ENCODE peak calls at places on chromosome 18, in six cellular contexts. Q, D, L, Y, M and R are unnamed samples.

GRCh38 chr18:32378705-32379104 is 92.0 kb downstream of the GAREM1 start:
- DNase-seq in Q (no peak), D (no peak), L (peak; percentile 61), Y (no peak), M (peak; percentile 44), R (no peak)

GRCh38 chr18:3345885-3346284 is 84.0 kb downstream of the MYL12B start:
- DNase-seq in Q (no peak), D (no peak), L (no peak), Y (no peak), M (no peak), R (no peak)

GRCh38 chr18:79917351-79918088 is 33.9 kb downstream of the SLC66A2 start:
- DNase-seq in Q (no peak), D (no peak), L (no peak), Y (no peak), M (no peak), R (no peak)

GRCh38 chr18:36638224-36638623 is 190.6 kb downstream of the TPGS2 start:
- DNase-seq in Q (no peak), D (no peak), L (no peak), Y (no peak), M (no peak), R (no peak)

GRCh38 chr18:71665131-71665530 is 879.0 kb downstream of the CBLN2 start:
- DNase-seq in Q (no peak), D (no peak), L (no peak), Y (no peak), M (peak; percentile 67), R (no peak)

GRCh38 chr18:331231-331771 is 63.5 kb upstream of the THOC1 start:
- DNase-seq in Q (no peak), D (no peak), L (no peak), Y (no peak), M (peak; percentile 78), R (no peak)

GRCh38 chr18:39604836-39605235 is 2039.2 kb upstream of the CELF4 start:
- DNase-seq in Q (no peak), D (no peak), L (no peak), Y (no peak), M (peak; percentile 56), R (peak; percentile 72)

GRCh38 chr18:68735498-68736343 is 20.8 kb upstream of the TMX3 start:
- DNase-seq in Q (no peak), D (no peak), L (peak; percentile 52), Y (no peak), M (peak; percentile 50), R (peak; percentile 40)

GRCh38 chr18:46253498-46253897 is 149.3 kb downstream of the HAUS1 start:
- DNase-seq in Q (no peak), D (no peak), L (no peak), Y (no peak), M (peak; percentile 46), R (peak; percentile 58)

GRCh38 chr18:809985-810642 is 1.9 kb downstream of the YES1 start:
- DNase-seq in Q (no peak), D (no peak), L (no peak), Y (no peak), M (no peak), R (no peak)

GRCh38 chr18:46343940-46344372 is 239.8 kb downstream of the HAUS1 start:
- DNase-seq in Q (no peak), D (no peak), L (peak; percentile 52), Y (no peak), M (no peak), R (no peak)

GRCh38 chr18:35083174-35083712 is 42.0 kb downstream of the MAPRE2 start:
- DNase-seq in Q (no peak), D (no peak), L (no peak), Y (no peak), M (no peak), R (peak; percentile 48)

GRCh38 chr18:13406770-13407169 is 188.2 kb downstream of the LDLRAD4 start:
- DNase-seq in Q (no peak), D (no peak), L (no peak), Y (no peak), M (no peak), R (no peak)

GRCh38 chr18:32362484-32362883 is 108.2 kb downstream of the GAREM1 start:
- DNase-seq in Q (no peak), D (no peak), L (no peak), Y (no peak), M (no peak), R (no peak)

GRCh38 chr18:68839701-68840100 is 41.8 kb downstream of the CCDC102B start:
- DNase-seq in Q (no peak), D (no peak), L (no peak), Y (no peak), M (peak; percentile 49), R (no peak)

GRCh38 chr18:37536646-37537045 is 29.0 kb downstream of the CELF4 start:
- DNase-seq in Q (no peak), D (no peak), L (no peak), Y (no peak), M (no peak), R (no peak)

GRCh38 chr18:79309572-79310278 is 86.0 kb upstream of the NFATC1 start:
- DNase-seq in Q (no peak), D (no peak), L (no peak), Y (no peak), M (peak; percentile 2), R (no peak)

GRCh38 chr18:25457636-25458035 is 105.7 kb upstream of the ZNF521 start:
- DNase-seq in Q (no peak), D (no peak), L (no peak), Y (no peak), M (no peak), R (no peak)

GRCh38 chr18:53426656-53427055 is 797.8 kb downstream of the MBD2 start:
- DNase-seq in Q (no peak), D (peak; percentile 13), L (no peak), Y (no peak), M (no peak), R (peak; percentile 6)

GRCh38 chr18:73613706-73614340 is 533.8 kb downstream of the FBXO15 start:
- DNase-seq in Q (no peak), D (no peak), L (no peak), Y (no peak), M (peak; percentile 23), R (no peak)

GRCh38 chr18:42052137-42052708 is 97.2 kb downstream of the PIK3C3 start:
- DNase-seq in Q (no peak), D (no peak), L (peak; percentile 34), Y (no peak), M (peak; percentile 10), R (peak; percentile 59)

DNA sequence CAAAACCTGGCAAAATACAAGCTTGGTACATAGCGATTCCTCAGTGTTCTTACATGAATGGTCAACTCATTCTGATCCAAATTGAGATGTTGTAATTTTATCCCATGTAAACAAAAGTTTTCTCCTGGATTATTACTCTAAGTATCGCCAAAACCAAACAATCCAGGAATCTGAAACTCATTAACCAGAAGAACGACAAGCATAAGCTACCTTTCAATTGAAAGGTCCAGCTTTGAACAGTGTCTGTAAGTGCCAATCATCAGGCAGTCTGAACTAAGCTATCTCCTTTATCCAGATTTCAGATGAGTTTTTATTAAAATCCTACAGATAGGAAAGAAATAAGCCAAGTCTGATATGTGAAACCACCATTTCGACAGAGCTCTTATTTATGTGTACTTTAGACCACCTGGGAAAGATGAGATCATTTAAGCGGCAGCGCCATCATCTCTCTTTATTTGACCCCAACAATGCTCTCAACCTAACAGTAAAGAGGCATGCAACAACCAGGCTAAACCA is 2.3 kb downstream of the MEX3C start:
- DNase-seq in Q (peak; percentile 16), D (no peak), L (no peak), Y (no peak), M (no peak), R (no peak)
- H3K4me1 ChIP-seq in Q (peaks cover 51% of the 10 kb centered on the region), D (no peaks in the 10 kb centered on the region), L (peaks cover 30% of the 10 kb centered on the region), Y (peaks cover 37% of the 10 kb centered on the region), M (peaks cover 28% of the 10 kb centered on the region), R (peaks cover 45% of the 10 kb centered on the region)

DNA sequence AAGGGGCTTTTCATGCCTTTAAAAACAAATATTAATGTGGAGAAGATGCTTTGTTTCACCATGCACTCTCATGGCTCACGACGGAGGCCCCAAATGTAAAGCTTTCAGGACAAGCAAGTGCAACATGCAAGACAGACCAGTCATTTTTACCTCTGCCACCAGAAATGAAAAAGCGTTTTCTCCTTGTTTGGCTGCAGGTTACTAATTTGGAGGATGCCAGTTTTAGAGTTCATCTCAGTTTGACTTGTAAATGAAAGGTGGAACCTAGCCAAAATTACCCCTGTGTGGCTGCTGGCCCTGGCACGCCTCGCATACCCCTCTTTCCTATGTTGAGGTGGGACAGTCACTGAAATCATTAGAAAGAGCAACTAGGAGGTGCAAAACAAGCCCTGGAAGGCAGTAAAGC is 138.6 kb downstream of the BCL2 start:
- DNase-seq in Q (no peak), D (no peak), L (no peak), Y (no peak), M (no peak), R (no peak)
- H3K4me1 ChIP-seq in Q (peaks cover 37% of the 10 kb centered on the region), D (no peaks in the 10 kb centered on the region), L (peaks cover 47% of the 10 kb centered on the region), Y (no peaks in the 10 kb centered on the region), M (no peaks in the 10 kb centered on the region), R (peaks cover 6% of the 10 kb centered on the region)

DNA sequence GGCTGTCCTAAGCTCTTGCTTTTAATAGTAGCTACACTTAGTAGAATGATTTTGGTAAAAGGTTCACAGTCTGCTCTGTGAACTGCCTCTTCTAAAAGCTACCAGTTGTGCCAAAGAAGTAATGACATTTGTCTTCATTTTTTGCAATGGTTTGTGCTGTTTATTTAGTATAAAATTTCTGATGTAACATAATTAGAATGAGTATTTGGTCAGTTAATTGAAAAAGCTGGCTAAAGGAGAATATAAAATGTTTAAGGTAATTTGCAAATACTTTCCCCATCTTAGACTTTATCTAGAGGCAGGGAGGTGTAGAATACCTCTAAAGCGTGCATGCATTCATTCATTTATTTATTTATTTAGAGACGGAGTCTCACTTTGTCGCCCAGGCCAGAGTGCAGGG is 71.3 kb downstream of the PHLPP1 start:
- DNase-seq in Q (no peak), D (no peak), L (no peak), Y (no peak), M (no peak), R (no peak)
- H3K4me1 ChIP-seq in Q (peaks cover 6% of the 10 kb centered on the region), D (no peaks in the 10 kb centered on the region), L (peaks cover 13% of the 10 kb centered on the region), Y (peaks cover 25% of the 10 kb centered on the region), M (peaks cover 14% of the 10 kb centered on the region), R (peaks cover 19% of the 10 kb centered on the region)

GRCh38 chr18:75269696-75270095 is 59.1 kb downstream of the TSHZ1 start:
- DNase-seq in Q (no peak), D (no peak), L (no peak), Y (no peak), M (no peak), R (no peak)

GRCh38 chr18:75269140-75269676 is 58.6 kb downstream of the TSHZ1 start:
- DNase-seq in Q (no peak), D (peak; percentile 42), L (no peak), Y (no peak), M (no peak), R (no peak)

GRCh38 chr18:75268206-75268605 is 57.6 kb downstream of the TSHZ1 start:
- DNase-seq in Q (no peak), D (no peak), L (no peak), Y (no peak), M (no peak), R (no peak)

GRCh38 chr18:75265872-75266271 is 55.3 kb downstream of the TSHZ1 start:
- DNase-seq in Q (no peak), D (no peak), L (no peak), Y (no peak), M (no peak), R (no peak)

DNA sequence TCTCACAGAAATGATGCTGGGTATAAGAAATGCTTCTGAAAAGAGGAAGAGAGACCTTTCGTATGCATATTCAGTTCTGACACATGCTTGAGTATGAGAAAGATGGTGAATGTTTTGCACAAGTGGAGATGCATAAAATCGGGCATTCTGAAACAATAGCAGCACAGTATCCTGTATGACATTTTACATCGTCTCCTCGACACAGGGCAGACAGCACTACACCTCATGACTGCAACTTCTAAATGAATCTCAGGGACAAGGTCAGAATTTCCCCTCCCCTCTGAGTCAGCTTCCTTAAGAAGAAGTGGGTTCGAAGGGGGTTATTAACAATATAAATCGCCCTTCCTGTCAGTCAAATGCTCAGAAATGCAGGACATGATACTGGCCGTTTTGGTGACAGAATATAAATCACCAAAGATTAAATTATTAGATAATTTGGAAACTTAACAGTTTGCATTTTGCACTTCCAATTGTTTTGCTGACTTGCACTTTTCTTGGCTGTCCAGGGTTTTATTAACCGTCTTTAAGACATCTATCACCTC is 57.1 kb downstream of the TSHZ1 start:
- DNase-seq in Q (no peak), D (no peak), L (no peak), Y (no peak), M (no peak), R (no peak)
- H3K4me1 ChIP-seq in Q (no peaks in the 10 kb centered on the region), D (peaks cover 6% of the 10 kb centered on the region), L (no peaks in the 10 kb centered on the region), Y (peaks cover 20% of the 10 kb centered on the region), M (no peaks in the 10 kb centered on the region), R (peaks cover 3% of the 10 kb centered on the region)